ENCODE peak calls at places on chromosome 11, in six cellular contexts. H, S, J, M, D and N are unnamed samples. For H3K27me3 and H3K4me1, the result is how much of the 10 kb centered on the place peaks cover.

GRCh38 chr11:121550247-121551132 is 97.7 kb upstream of the SORL1-AS1 start:
- DNase-seq in H (no peak), M (no peak), S (no peak), D (no peak), J (peak), N (no peak)

GRCh38 chr11:47154738-47155570 is 21.7 kb downstream of the ARFGAP2 start:
- DNase-seq in J (no peak), D (no peak), H (no peak), M (no peak), S (no peak), N (no peak)

GRCh38 chr11:25432376-25432775 is 899.6 kb upstream of the ANO3 start:
- DNase-seq in H (no peak), D (no peak), M (no peak), S (no peak), J (no peak), N (no peak)

GRCh38 chr11:22192642-22193347 is at the start of gene ANO5:
- DNase-seq in D (peak), S (peak), M (peak), H (peak), J (no peak), N (peak)

GRCh38 chr11:118415739-118416068 is 14.3 kb downstream of the ATP5MG start:
- DNase-seq in H (no peak), S (peak), D (peak), M (peak), J (no peak), N (peak)

GRCh38 chr11:125670131-125670530 is 10.5 kb downstream of the ACRV1 start:
- DNase-seq in D (no peak), H (no peak), M (no peak), J (no peak), S (no peak), N (no peak)

GRCh38 chr11:111736621-111737055 is 29.6 kb downstream of the PPP2R1B start:
- DNase-seq in J (no peak), D (no peak), S (no peak), M (no peak), H (no peak), N (no peak)

GRCh38 chr11:67435031-67435726 is 2.3 kb downstream of the PTPRCAP start:
- DNase-seq in J (no peak), H (no peak), M (no peak), S (no peak), D (no peak), N (no peak)

GRCh38 chr11:68761801-68762200 is 10.5 kb upstream of the TESMIN start:
- DNase-seq in J (no peak), H (no peak), S (no peak), M (no peak), D (no peak), N (no peak)

GRCh38 chr11:79437981-79438630 is 2.7 kb downstream of the TENM4 start:
- DNase-seq in H (no peak), D (peak), M (peak), S (no peak), J (no peak), N (peak)

GRCh38 chr11:44949160-44950035 is 1.3 kb downstream of the TP53I11 start:
- DNase-seq in M (peak), D (no peak), H (peak), S (peak), J (no peak), N (no peak)

GRCh38 chr11:75577198-75577597 is 15.1 kb downstream of the SERPINH1 start:
- DNase-seq in H (peak), S (peak), M (peak), J (no peak), D (peak), N (no peak)

GRCh38 chr11:100863080-100863581 is 176.0 kb downstream of the ARHGAP42 start:
- DNase-seq in D (peak), S (peak), M (peak), J (no peak), H (no peak), N (no peak)

GRCh38 chr11:72010529-72011233 is 12.0 kb downstream of the IL18BP start:
- DNase-seq in H (no peak), S (no peak), D (no peak), J (no peak), M (no peak), N (no peak)

GRCh38 chr11:32511926-32512325 is 71.7 kb upstream of the EIF3M start:
- DNase-seq in S (no peak), J (no peak), M (no peak), H (no peak), D (no peak), N (no peak)

GRCh38 chr11:5380740-5381342 is 2.8 kb upstream of the OR51M1 start:
- DNase-seq in D (peak), M (peak), S (peak), J (no peak), H (no peak), N (no peak)

GRCh38 chr11:7690648-7691047 is 15.6 kb downstream of the OVCH2 start:
- DNase-seq in D (no peak), H (no peak), S (no peak), M (no peak), J (no peak), N (no peak)

GRCh38 chr11:7689239-7689638 is 15.9 kb upstream of the CYB5R2 start:
- DNase-seq in H (no peak), M (no peak), S (no peak), D (no peak), J (no peak), N (no peak)

GRCh38 chr11:7688238-7688826 is 15.0 kb upstream of the CYB5R2 start:
- DNase-seq in S (no peak), M (peak), J (no peak), H (no peak), D (no peak), N (no peak)

GRCh38 chr11:7694953-7695271 is 11.4 kb downstream of the OVCH2 start:
- DNase-seq in J (no peak), M (no peak), H (no peak), S (no peak), D (no peak), N (no peak)

GRCh38 chr11:7691759-7692334 is 14.4 kb downstream of the OVCH2 start:
- DNase-seq in D (no peak), S (no peak), J (no peak), M (no peak), H (no peak), N (no peak)
- H3K27me3 ChIP-seq in D (under half), S (under half), J (under half), M (under half), H (under half), N (under half)

GRCh38 chr11:3856856-3857553 is 1.5 kb downstream of the STIM1 start:
- DNase-seq in J (no peak), M (no peak), D (no peak), H (no peak), S (no peak), N (no peak)

GRCh38 chr11:3854977-3855807 is at the start of gene STIM1:
- DNase-seq in J (peak), D (peak), S (peak), H (peak), M (peak), N (peak)

GRCh38 chr11:3855808-3856491 is 486 bp downstream of the STIM1 start:
- DNase-seq in H (peak), J (no peak), S (peak), D (peak), M (peak), N (peak)

GRCh38 chr11:3859373-3859881 is 4.0 kb downstream of the STIM1 start:
- DNase-seq in M (peak), S (peak), D (no peak), J (no peak), H (peak), N (no peak)

DNA sequence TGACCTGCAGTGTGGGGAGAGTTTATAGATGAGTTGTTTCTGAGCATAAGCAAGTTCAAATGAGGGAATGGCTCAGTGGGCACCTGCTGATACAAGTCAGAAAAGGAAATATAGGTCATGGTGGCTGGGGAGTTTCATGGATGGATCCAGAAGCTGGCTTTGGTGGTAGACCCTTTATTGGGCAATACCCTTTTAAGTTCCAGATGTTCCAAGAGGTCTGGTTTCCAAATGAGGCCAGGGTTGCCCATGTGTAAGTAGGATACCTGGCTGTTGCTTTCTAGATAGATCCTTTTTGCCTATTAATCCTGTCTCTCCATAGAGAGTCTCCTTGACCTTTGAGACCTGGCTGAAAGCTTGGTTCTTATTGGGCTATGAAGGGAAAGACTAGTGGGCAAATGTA is 2.2 kb downstream of the STIM1 start:
- DNase-seq in S (no peak), J (no peak), D (no peak), H (no peak), M (no peak), N (no peak)
- H3K4me3 ChIP-seq in S (no peak), J (peak), D (no peak), H (no peak), M (no peak), N (peak)

GRCh38 chr11:83306385-83307080 is 20.4 kb upstream of the CCDC90B start:
- DNase-seq in S (no peak), D (no peak), J (peak), M (no peak), H (no peak), N (no peak)

DNA sequence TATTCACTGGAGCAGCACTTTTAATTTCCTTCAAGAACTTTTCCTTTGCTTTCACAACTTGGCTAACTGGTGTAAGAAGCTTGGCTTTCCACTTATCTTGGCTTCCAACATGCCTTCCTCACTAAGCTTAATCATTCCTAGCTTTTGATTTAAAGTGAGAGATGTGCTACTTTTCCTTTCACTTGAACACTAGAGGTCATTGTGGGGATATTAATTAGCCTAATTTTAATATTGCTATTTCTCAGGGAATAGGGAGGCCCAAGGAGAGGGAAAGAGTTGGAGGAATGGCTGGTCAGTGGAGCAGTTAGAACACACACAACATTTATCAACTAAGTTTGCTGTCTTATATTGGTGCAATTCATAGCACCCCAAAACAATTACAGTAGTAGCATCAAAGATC is 24.6 kb upstream of the CCDC90B start:
- DNase-seq in J (no peak), M (no peak), H (no peak), S (no peak), D (no peak), N (no peak)
- H3K4me1 ChIP-seq in J (under half), M (under half), H (under half), S (under half), D (under half), N (under half)

DNA sequence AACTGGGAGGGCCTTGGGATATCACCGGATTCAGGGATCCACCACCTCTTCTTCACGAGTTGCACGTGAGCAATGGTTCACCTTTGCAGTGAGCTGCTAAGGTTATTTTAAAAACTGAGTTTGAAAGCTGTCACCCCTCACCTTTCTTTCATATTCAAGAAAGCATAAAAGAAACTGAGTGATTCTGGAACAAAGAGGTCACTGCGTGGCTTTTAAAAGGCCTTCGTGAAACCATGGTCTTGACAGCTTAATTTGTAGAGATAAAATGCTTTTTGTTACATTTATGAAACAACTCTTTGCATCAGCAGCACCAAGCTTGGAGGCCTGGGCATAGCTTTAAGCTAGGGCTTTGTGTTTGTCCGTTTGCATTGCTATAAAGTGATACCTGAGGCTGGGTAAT is 101.4 kb upstream of the NECTIN1 start:
- DNase-seq in D (no peak), J (no peak), H (no peak), M (no peak), S (no peak), N (no peak)
- H3K27me3 ChIP-seq in D (under half), J (under half), H (under half), M (under half), S (under half), N (under half)

GRCh38 chr11:575996-576756 is at the start of gene PHRF1:
- DNase-seq in H (peak), D (peak), M (peak), S (peak), J (peak), N (peak)
- H3K4me3 ChIP-seq in H (peak), D (peak), M (peak), S (peak), J (peak), N (peak)

DNA sequence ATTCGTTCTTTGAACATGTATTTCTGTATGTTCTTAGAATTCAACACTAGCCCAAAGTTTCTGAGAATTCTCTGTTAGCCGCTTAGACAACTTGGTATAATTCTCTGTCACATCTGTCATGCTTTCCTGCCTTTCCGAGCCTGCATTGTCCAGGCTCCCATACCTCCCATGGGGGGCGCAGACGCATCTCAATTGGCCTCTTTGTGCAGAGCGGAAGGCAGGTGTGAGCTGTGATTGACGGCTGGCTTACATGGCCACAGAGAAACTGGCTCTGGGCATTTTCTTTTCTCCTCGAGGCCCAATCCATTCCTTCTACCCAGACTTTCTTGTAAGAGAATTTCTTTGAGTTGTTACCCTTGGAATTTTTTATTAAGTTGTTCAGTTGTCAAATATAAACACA is 132.7 kb upstream of the SESN3 start:
- DNase-seq in S (no peak), M (peak), J (no peak), H (no peak), D (no peak), N (no peak)
- H3K4me1 ChIP-seq in S (under half), M (under half), J (under half), H (under half), D (under half), N (under half)

DNA sequence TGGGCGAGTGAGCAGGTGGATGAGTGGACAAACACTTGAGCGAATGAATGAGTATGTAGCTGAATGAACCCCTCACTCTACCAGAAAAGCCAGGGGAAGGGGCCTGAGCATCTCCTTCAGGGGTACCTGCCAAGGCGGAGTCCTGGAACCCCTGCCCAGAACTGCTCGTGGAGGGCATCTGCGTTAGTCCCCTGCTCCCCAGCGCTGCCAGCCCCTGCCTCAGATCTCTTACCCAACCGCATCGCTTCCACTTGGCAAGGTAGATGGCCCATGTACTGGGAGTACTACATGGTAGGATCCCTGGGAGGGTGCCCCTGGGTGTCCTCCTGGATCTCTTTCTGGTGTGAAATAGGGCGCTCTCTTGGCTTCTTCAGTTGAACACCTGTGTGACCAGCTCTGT is 7.4 kb upstream of the ANO1 start:
- DNase-seq in J (no peak), D (no peak), H (no peak), M (no peak), S (no peak), N (peak)
- H3K27me3 ChIP-seq in J (under half), D (under half), H (half or more), M (under half), S (under half), N (half or more)

DNA sequence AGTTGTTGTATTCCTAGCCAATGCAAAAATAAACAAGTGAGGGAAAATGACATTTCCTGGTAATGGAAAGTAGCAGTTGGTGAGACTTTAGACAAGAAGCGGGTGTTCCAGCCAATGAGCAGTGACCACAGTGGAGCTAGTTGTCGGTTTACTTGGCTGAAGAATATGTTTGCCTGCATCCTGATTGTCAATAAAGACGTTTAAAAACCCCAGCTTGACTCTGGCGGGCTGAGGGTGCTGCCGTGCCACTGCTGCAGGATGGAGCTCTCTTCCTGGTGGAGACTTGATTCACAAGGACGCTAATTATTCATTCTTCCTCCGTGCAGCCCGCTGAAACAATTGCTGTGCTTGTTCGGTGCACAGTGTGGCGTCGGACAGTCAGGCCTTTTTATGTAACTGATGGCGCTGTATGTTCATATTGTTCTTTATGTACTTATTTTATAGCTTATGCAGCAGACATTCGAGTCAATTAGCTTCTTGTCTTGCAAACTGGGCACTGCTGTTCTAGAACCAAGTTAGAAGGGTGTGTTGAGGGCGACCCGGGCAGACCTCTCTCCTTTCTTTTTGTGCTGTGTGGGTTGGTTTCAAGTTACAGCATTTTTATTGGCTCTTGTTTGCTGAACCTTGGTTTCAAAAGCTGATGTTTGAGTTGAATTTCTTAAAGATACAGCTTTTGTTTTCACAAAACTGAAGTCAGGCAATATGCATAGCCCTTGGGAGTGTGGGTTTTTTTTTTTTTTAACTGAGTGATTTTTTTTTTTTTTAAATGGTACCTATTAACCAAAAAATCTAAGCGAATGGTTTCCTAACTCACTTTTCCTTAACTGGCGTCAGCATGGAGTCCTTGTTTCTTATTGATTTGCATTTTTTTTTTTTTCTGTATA is 153.9 kb downstream of the TEAD1 start:
- DNase-seq in S (peak), D (peak), M (peak), J (no peak), H (no peak), N (no peak)
- H3K4me3 ChIP-seq in S (peak), D (peak), M (no peak), J (peak), H (no peak), N (peak)